ENCODE peak calls at places on chromosomes 5 and 9, in ten cellular contexts. E is lower lobe of right lung; C is GM13976; P is stimulated activated naive B cell treated with anti-CD40 and anti-IgM and Interleukin-4, amounts not matched to agents 10 μg/mL and 1 μg/mL and 100 μg/mL, for 72 hours; Z is iris pigment epithelial cell; V is mammary epithelial cell; B is stimulated activated CD4-positive, alpha-beta T cell treated with anti-CD3 and anti-CD28 coated beads, Interleukin-1b, Interleukin-23, amount 100 ng/mL, for 4 hours; T is Calu3; D is T-helper 9 cell; K is heart right ventricle. X is an unnamed sample.

GRCh38 chr5:159208508-159209437 is 580 bp downstream of the RNF145 start:
- DNase-seq in B (no peak), D (peak), P (peak), E (peak), Z (peak), V (no peak), C (peak), K (peak), T (peak), X (peak)

GRCh38 chr9:133543772-133544467 is 9.4 kb downstream of the ADAMTSL2 start:
- DNase-seq in B (no peak), T (no peak), V (no peak), C (no peak), D (no peak), Z (no peak), K (no peak), E (no peak), P (no peak), X (no peak)

GRCh38 chr9:4937436-4937835 is 47.6 kb upstream of the JAK2 start:
- DNase-seq in D (no peak), P (peak), Z (no peak), K (no peak), T (no peak), V (no peak), C (no peak), B (no peak), E (no peak), X (no peak)

GRCh38 chr5:96151891-96152290 is 190.2 kb upstream of the ELL2 start:
- DNase-seq in C (no peak), P (no peak), V (no peak), B (no peak), D (no peak), K (no peak), Z (no peak), T (no peak), E (no peak), X (no peak)

GRCh38 chr5:14668247-14668646 is 3.7 kb downstream of the OTULIN start:
- DNase-seq in T (no peak), B (no peak), Z (no peak), P (no peak), V (no peak), K (no peak), C (no peak), E (no peak), D (no peak), X (no peak)

GRCh38 chr5:982377-983237 is 26.0 kb upstream of the NKD2 start:
- DNase-seq in V (no peak), P (no peak), T (peak), K (no peak), C (no peak), D (no peak), B (no peak), Z (no peak), E (no peak), X (peak)

GRCh38 chr9:83383034-83383433 is 155.2 kb downstream of the FRMD3 start:
- DNase-seq in Z (no peak), K (no peak), B (no peak), T (no peak), E (no peak), V (no peak), D (no peak), C (no peak), P (no peak), X (no peak)

GRCh38 chr5:129361441-129362025 is 98.6 kb upstream of the ADAMTS19 start:
- DNase-seq in K (no peak), D (no peak), C (peak), Z (peak), B (no peak), V (no peak), E (no peak), P (no peak), T (no peak), X (no peak)

GRCh38 chr5:149490599-149491187 is 60.5 kb downstream of the CSNK1A1 start:
- DNase-seq in C (no peak), T (no peak), Z (no peak), V (no peak), E (no peak), P (no peak), K (no peak), D (no peak), B (no peak), X (no peak)

GRCh38 chr9:19162956-19163355 is 35.7 kb upstream of the PLIN2 start:
- DNase-seq in E (peak), K (no peak), T (no peak), V (peak), Z (peak), B (no peak), C (no peak), D (no peak), P (no peak), X (no peak)

GRCh38 chr5:109191153-109191558 is 218.6 kb downstream of the PJA2 start:
- DNase-seq in K (no peak), P (no peak), C (no peak), E (no peak), T (peak), B (no peak), D (no peak), Z (peak), V (peak), X (no peak)

GRCh38 chr5:74865799-74866652 is at the start of gene FAM169A:
- DNase-seq in D (peak), C (peak), V (peak), P (peak), B (peak), T (peak), E (peak), Z (peak), K (peak), X (peak)

GRCh38 chr9:110468950-110469349 is 110.6 kb downstream of the SVEP1 start:
- DNase-seq in Z (no peak), B (no peak), D (no peak), K (no peak), E (no peak), P (no peak), C (no peak), T (no peak), V (no peak), X (no peak)

GRCh38 chr5:174145091-174145490 is 99.6 kb downstream of the NSG2 start:
- DNase-seq in K (no peak), P (no peak), Z (no peak), D (no peak), B (no peak), T (no peak), V (no peak), C (no peak), E (no peak), X (no peak)

GRCh38 chr5:42854795-42855194 is 43.1 kb upstream of the SELENOP start:
- DNase-seq in T (peak), E (no peak), K (no peak), D (no peak), P (no peak), C (no peak), B (no peak), V (no peak), Z (no peak), X (no peak)

GRCh38 chr5:67246108-67246507 is 49.5 kb upstream of the CD180 start:
- DNase-seq in V (peak), T (peak), P (no peak), C (peak), Z (peak), E (no peak), K (no peak), B (peak), D (no peak), X (no peak)

GRCh38 chr5:93428868-93429267 is 152.2 kb downstream of the NR2F1-AS1 start:
- DNase-seq in P (no peak), Z (peak), E (no peak), D (no peak), B (no peak), C (no peak), T (no peak), K (no peak), V (peak), X (no peak)

GRCh38 chr5:131164161-131164930 is 710 bp downstream of the HINT1 start:
- DNase-seq in Z (peak), E (peak), P (peak), B (peak), K (peak), T (peak), D (peak), V (peak), C (peak), X (peak)

GRCh38 chr9:89716559-89716958 is 111.7 kb downstream of the GADD45G start:
- DNase-seq in K (no peak), P (no peak), D (no peak), V (no peak), E (no peak), C (no peak), T (no peak), Z (no peak), B (no peak), X (no peak)

GRCh38 chr9:129868571-129869486 is 33.6 kb downstream of the USP20 start:
- DNase-seq in T (no peak), C (no peak), P (no peak), B (peak), E (no peak), K (no peak), Z (no peak), D (peak), V (no peak), X (no peak)

GRCh38 chr5:113900831-113901230 is 387.3 kb downstream of the YTHDC2 start:
- DNase-seq in K (no peak), D (no peak), V (no peak), E (no peak), T (no peak), Z (no peak), P (no peak), B (no peak), C (no peak), X (no peak)

GRCh38 chr9:121861501-121862180 is 210.2 kb downstream of the DAB2IP start:
- DNase-seq in V (no peak), C (peak), B (no peak), P (no peak), D (no peak), T (peak), E (no peak), K (peak), Z (no peak), X (peak)

GRCh38 chr5:150188146-150188842 is 1.6 kb upstream of the SLC6A7 start:
- DNase-seq in V (no peak), E (no peak), B (no peak), T (no peak), C (no peak), P (no peak), Z (no peak), D (no peak), K (no peak), X (no peak)

GRCh38 chr5:167671176-167671575 is 620.3 kb upstream of the WWC1 start:
- DNase-seq in C (no peak), Z (peak), D (no peak), E (no peak), T (no peak), P (no peak), B (no peak), K (no peak), V (peak), X (no peak)

GRCh38 chr9:108812388-108812787 is 43.4 kb downstream of the ACTL7B start:
- DNase-seq in D (no peak), T (no peak), B (no peak), P (no peak), K (no peak), V (no peak), C (no peak), E (no peak), Z (no peak), X (no peak)

GRCh38 chr5:61386062-61386800 is 54.2 kb downstream of the ZSWIM6 start:
- DNase-seq in E (no peak), T (no peak), Z (no peak), V (no peak), C (no peak), D (no peak), P (no peak), B (no peak), K (no peak), X (no peak)

GRCh38 chr9:134730011-134730760 is 88.6 kb downstream of the COL5A1 start:
- DNase-seq in B (no peak), C (no peak), T (no peak), V (no peak), D (no peak), P (no peak), Z (no peak), K (peak), E (no peak), X (no peak)

GRCh38 chr5:52802272-52803011 is 14.7 kb downstream of the ITGA1 start:
- DNase-seq in E (no peak), K (no peak), Z (no peak), V (no peak), D (no peak), T (no peak), B (no peak), C (no peak), P (no peak), X (no peak)

GRCh38 chr5:57842376-57843015 is 359.9 kb upstream of the ACTBL2 start:
- DNase-seq in Z (peak), B (no peak), T (no peak), V (no peak), C (no peak), P (no peak), D (no peak), E (no peak), K (no peak), X (no peak)

GRCh38 chr9:134892221-134892620 is 11.6 kb downstream of the FCN2 start:
- DNase-seq in P (no peak), Z (no peak), E (peak), K (no peak), D (no peak), T (no peak), B (no peak), C (no peak), V (no peak), X (no peak)

X was measured in endodermal cell.